ENCODE peak calls at places on chromosomes 16 and 17, in six cellular contexts. E is HEK293T, N is ureter, M is HTR-8/SVneo, Y is left cardiac atrium, G is HFF-Myc. H is an unnamed sample.

GRCh38 chr16:71867934-71868333 is 16.0 kb downstream of the ZNF821 start:
- DNase-seq in N (no peak), G (no peak), Y (no peak), E (no peak), M (no peak), H (no peak)

GRCh38 chr16:85173981-85174751 is 61.9 kb upstream of the CIBAR2 start:
- DNase-seq in M (peak), E (no peak), G (peak), N (no peak), Y (peak), H (peak)

GRCh38 chr16:57912529-57913260 is 58.2 kb downstream of the CNGB1 start:
- DNase-seq in M (no peak), E (no peak), G (no peak), N (no peak), Y (no peak), H (no peak)

GRCh38 chr16:22297114-22297870 is at the start of gene POLR3E:
- DNase-seq in E (peak), M (peak), N (peak), Y (peak), G (peak), H (peak)

GRCh38 chr16:88761830-88762229 is 23.2 kb downstream of the PIEZO1 start:
- DNase-seq in G (no peak), M (no peak), N (no peak), Y (no peak), E (no peak), H (no peak)

GRCh38 chr16:29717113-29717512 is 28.7 kb downstream of the C16orf54 start:
- DNase-seq in G (no peak), E (no peak), N (no peak), Y (no peak), M (no peak), H (no peak)

GRCh38 chr17:77365584-77366186 is 224.9 kb downstream of the SEC14L1 start:
- DNase-seq in E (no peak), G (no peak), Y (peak), M (peak), N (no peak), H (no peak)

GRCh38 chr16:15915555-15916081 is 27.2 kb upstream of the CEP20 start:
- DNase-seq in Y (no peak), G (no peak), E (no peak), M (no peak), N (no peak), H (no peak)

GRCh38 chr17:45752246-45752645 is 31.9 kb upstream of the CRHR1 start:
- DNase-seq in Y (no peak), E (no peak), G (no peak), M (no peak), N (no peak), H (no peak)

GRCh38 chr17:68489919-68490318 is 22.3 kb upstream of the PRKAR1A start:
- DNase-seq in E (no peak), G (no peak), M (no peak), N (no peak), Y (peak), H (no peak)

GRCh38 chr17:77425791-77426641 is 285.2 kb downstream of the SEC14L1 start:
- DNase-seq in N (no peak), Y (no peak), M (peak), E (no peak), G (no peak), H (no peak)

GRCh38 chr16:67782567-67783352 is 23.6 kb downstream of the RANBP10 start:
- DNase-seq in M (no peak), Y (no peak), G (no peak), N (no peak), E (peak), H (peak)

GRCh38 chr16:57600048-57600835 is 28.2 kb upstream of the ADGRG1 start:
- DNase-seq in E (peak), M (peak), G (no peak), N (no peak), Y (peak), H (peak)

GRCh38 chr16:3305109-3306068 is at the start of the genes TIGD7 and ZNF75A:
- DNase-seq in G (peak), M (peak), N (peak), Y (peak), E (peak), H (peak)

GRCh38 chr16:2447920-2448583 is 11.9 kb upstream of the TEDC2 start:
- DNase-seq in N (no peak), E (no peak), G (no peak), Y (no peak), M (no peak), H (no peak)

GRCh38 chr16:51298800-51299199 is 147.7 kb upstream of the SALL1 start:
- DNase-seq in Y (no peak), M (no peak), E (no peak), N (no peak), G (no peak), H (no peak)

GRCh38 chr17:58147930-58148434 is at the start of gene OR4D1:
- DNase-seq in G (no peak), M (no peak), Y (no peak), N (no peak), E (no peak), H (no peak)

GRCh38 chr16:54503011-54503410 is 216.4 kb upstream of the IRX3 start:
- DNase-seq in M (no peak), G (no peak), Y (peak), N (no peak), E (no peak), H (no peak)

GRCh38 chr16:84839956-84840355 is 20.2 kb downstream of the CRISPLD2 start:
- DNase-seq in Y (no peak), N (no peak), E (no peak), G (no peak), M (peak), H (no peak)

GRCh38 chr17:42050360-42051012 is at the start of gene C17orf113:
- DNase-seq in M (peak), N (peak), Y (peak), E (peak), G (no peak), H (peak)

GRCh38 chr17:29178750-29179231 is 1.4 kb downstream of the MYO18A start:
- DNase-seq in M (no peak), Y (no peak), E (no peak), N (no peak), G (no peak), H (peak)

GRCh38 chr17:9115446-9116265 is 94.3 kb downstream of the NTN1 start:
- DNase-seq in Y (peak), G (peak), N (peak), M (peak), E (peak), H (peak)

GRCh38 chr16:23119570-23119969 is 29.7 kb downstream of the USP31 start:
- DNase-seq in N (no peak), M (peak), E (no peak), G (peak), Y (no peak), H (peak)

GRCh38 chr16:86298166-86299131 is 211.9 kb upstream of the FOXF1 start:
- DNase-seq in N (no peak), G (no peak), Y (no peak), E (no peak), M (no peak), H (peak)

GRCh38 chr17:37786481-37786880 is 41.6 kb upstream of the HNF1B start:
- DNase-seq in N (no peak), M (no peak), E (no peak), G (no peak), Y (no peak), H (no peak)

GRCh38 chr16:50928065-50928464 is 186.2 kb downstream of the CYLD start:
- DNase-seq in M (no peak), E (no peak), Y (no peak), N (no peak), G (no peak), H (no peak)

GRCh38 chr17:63358111-63358839 is 87.8 kb downstream of the CYB561 start:
- DNase-seq in E (no peak), G (peak), N (no peak), Y (no peak), M (peak), H (peak)

GRCh38 chr17:77548967-77549366 is 408.2 kb downstream of the SEC14L1 start:
- DNase-seq in Y (no peak), M (no peak), E (no peak), N (no peak), G (no peak), H (no peak)

GRCh38 chr16:51152691-51153261 is 1.7 kb upstream of the SALL1 start:
- DNase-seq in N (no peak), Y (no peak), M (no peak), E (no peak), G (no peak), H (no peak)

GRCh38 chr16:8996891-8997290 is 33.2 kb upstream of the USP7 start:
- DNase-seq in G (no peak), Y (no peak), N (no peak), E (no peak), M (no peak), H (no peak)

GRCh38 chr16:76387994-76388393 is 110.8 kb downstream of the CNTNAP4 start:
- DNase-seq in E (no peak), M (no peak), G (no peak), N (no peak), Y (no peak), H (no peak)